ENCODE peak calls at places on chromosomes 3 and 15, in six cellular contexts. F is stimulated activated CD4-positive, alpha-beta T cell treated with anti-CD3 and anti-CD28 coated beads, Interleukin-15, amount 100 ng/mL, for 1 hour; Z is activated T-cell treated with anti-CD3 and anti-CD28 coated beads, Interleukin-2, amount 50 U/mL, for 1 hour; X is activated effector memory CD4-positive, alpha-beta T cell treated with Interleukin-2 at 50 U/mL for 16 hours; M is IMR-90; W is NCI-H2081. T is an unnamed sample.

GRCh38 chr3:79367066-79367465 is 400.7 kb downstream of the ROBO1 start:
- DNase-seq in Z (no peak), X (no peak), F (no peak), M (peak), W (no peak), T (peak)

GRCh38 chr3:143207338-143207961 is 87.9 kb downstream of the CHST2 start:
- DNase-seq in X (no peak), F (no peak), M (peak), Z (no peak), W (no peak), T (peak)

GRCh38 chr3:134294302-134294925 is 43.8 kb upstream of the RYK start:
- DNase-seq in W (no peak), F (no peak), M (no peak), X (peak), Z (no peak), T (no peak)

GRCh38 chr3:53846134-53846850 is at the start of the genes CHDH and IL17RB:
- DNase-seq in X (no peak), Z (no peak), M (no peak), W (peak), F (no peak), T (peak)

GRCh38 chr3:78804251-78805037 is 963.4 kb downstream of the ROBO1 start:
- DNase-seq in W (no peak), X (no peak), M (peak), F (no peak), Z (no peak), T (peak)

GRCh38 chr15:66827039-66827697 is 125.1 kb downstream of the SMAD6 start:
- DNase-seq in M (no peak), F (no peak), W (no peak), X (no peak), Z (no peak), T (no peak)

GRCh38 chr15:93703092-93703785 is 528.1 kb upstream of the MCTP2 start:
- DNase-seq in Z (no peak), W (peak), M (no peak), F (no peak), X (no peak), T (no peak)

GRCh38 chr3:29408676-29409075 is 127.8 kb downstream of the RBMS3 start:
- DNase-seq in W (no peak), M (no peak), Z (no peak), X (no peak), F (no peak), T (no peak)

GRCh38 chr15:76258460-76258859 is 52.8 kb downstream of the ETFA start:
- DNase-seq in M (no peak), F (no peak), W (peak), X (no peak), Z (no peak), T (no peak)

GRCh38 chr3:196624907-196625306 is 14.6 kb upstream of the NRROS start:
- DNase-seq in F (no peak), W (no peak), M (no peak), Z (no peak), X (no peak), T (no peak)

GRCh38 chr15:73273181-73274002 is 95.4 kb downstream of the HCN4 start:
- DNase-seq in X (peak), W (peak), M (peak), Z (peak), F (peak), T (peak)

GRCh38 chr3:13547591-13548371 is 1.1 kb upstream of the FBLN2 start:
- DNase-seq in W (no peak), X (no peak), F (no peak), Z (no peak), M (no peak), T (no peak)

GRCh38 chr15:94126999-94127398 is 104.4 kb upstream of the MCTP2 start:
- DNase-seq in Z (no peak), F (no peak), M (no peak), W (no peak), X (no peak), T (no peak)

GRCh38 chr3:193149998-193150397 is 91.0 kb upstream of the PLAAT1 start:
- DNase-seq in Z (no peak), F (no peak), M (no peak), W (no peak), X (no peak), T (no peak)

GRCh38 chr15:32053717-32054116 is 23.4 kb downstream of the CHRNA7 start:
- DNase-seq in Z (no peak), W (peak), F (no peak), X (no peak), M (no peak), T (no peak)

GRCh38 chr3:10173095-10173925 is 8.6 kb downstream of the IRAK2 start:
- DNase-seq in F (no peak), Z (no peak), W (no peak), X (no peak), M (peak), T (no peak)

GRCh38 chr3:8416965-8417364 is 84.7 kb upstream of the LMCD1 start:
- DNase-seq in F (no peak), W (no peak), M (peak), X (no peak), Z (no peak), T (peak)

GRCh38 chr15:77588126-77588525 is 44.6 kb downstream of the LINGO1 start:
- DNase-seq in X (no peak), Z (no peak), F (no peak), M (no peak), W (no peak), T (no peak)

GRCh38 chr15:93987068-93987467 is 244.3 kb upstream of the MCTP2 start:
- DNase-seq in M (no peak), W (no peak), Z (no peak), F (no peak), X (peak), T (no peak)

GRCh38 chr15:68560501-68561113 is 18.2 kb upstream of the CORO2B start:
- DNase-seq in X (no peak), W (no peak), M (no peak), Z (no peak), F (no peak), T (no peak)

GRCh38 chr3:186596568-186597287 is 16.1 kb upstream of the AHSG start:
- DNase-seq in W (no peak), F (no peak), M (peak), Z (no peak), X (no peak), T (no peak)

GRCh38 chr3:50604628-50605588 is 6.7 kb downstream of the CISH start:
- DNase-seq in W (no peak), Z (no peak), X (no peak), F (no peak), M (no peak), T (no peak)

GRCh38 chr15:48696627-48697312 is 51.3 kb upstream of the FBN1 start:
- DNase-seq in X (no peak), W (no peak), F (no peak), M (peak), Z (no peak), T (no peak)

GRCh38 chr3:1979961-1980615 is 118.6 kb upstream of the CNTN4 start:
- DNase-seq in M (no peak), F (no peak), X (no peak), W (no peak), Z (no peak), T (no peak)

GRCh38 chr15:94164202-94164807 is 67.1 kb upstream of the MCTP2 start:
- DNase-seq in W (peak), M (peak), Z (peak), F (peak), X (peak), T (peak)

GRCh38 chr3:36258381-36258780 is 121.9 kb upstream of the STAC start:
- DNase-seq in M (no peak), F (no peak), W (no peak), Z (no peak), X (no peak), T (peak)

GRCh38 chr15:39855400-39855799 is 64.7 kb downstream of the GPR176 start:
- DNase-seq in Z (no peak), W (no peak), X (no peak), M (peak), F (no peak), T (no peak)

GRCh38 chr3:126399348-126399730 is 4.6 kb downstream of the CFAP100 start:
- DNase-seq in M (no peak), X (no peak), F (no peak), Z (no peak), W (no peak), T (no peak)

GRCh38 chr3:178043084-178043483 is 493.2 kb upstream of the KCNMB2 start:
- DNase-seq in M (no peak), X (no peak), W (no peak), Z (no peak), F (no peak), T (no peak)

GRCh38 chr15:24772709-24773373 is 97.3 kb downstream of the NPAP1 start:
- DNase-seq in F (peak), M (peak), W (peak), X (peak), Z (peak), T (peak)

GRCh38 chr3:77467702-77468407 is 428.0 kb downstream of the ROBO2 start:
- DNase-seq in M (no peak), X (no peak), W (peak), Z (no peak), F (no peak), T (no peak)

GRCh38 chr3:190862209-190863118 is at the start of gene GMNC:
- DNase-seq in F (peak), W (peak), X (no peak), M (peak), Z (peak), T (peak)

GRCh38 chr3:186901135-186901734 is 29.1 kb upstream of the ST6GAL1 start:
- DNase-seq in Z (no peak), F (no peak), X (no peak), W (no peak), M (no peak), T (peak)

GRCh38 chr3:187920871-187921270 is 175.6 kb upstream of the BCL6 start:
- DNase-seq in Z (no peak), X (no peak), F (no peak), W (no peak), M (peak), T (no peak)

GRCh38 chr15:90816401-90817116 is 51.8 kb upstream of the FURIN start:
- DNase-seq in F (no peak), X (no peak), Z (no peak), M (no peak), W (no peak), T (no peak)

GRCh38 chr15:101617390-101617965 is 34.7 kb downstream of the TM2D3 start:
- DNase-seq in W (no peak), M (no peak), X (no peak), Z (no peak), F (no peak), T (no peak)

GRCh38 chr3:102394517-102394916 is 40.3 kb upstream of the ZPLD1 start:
- DNase-seq in W (no peak), F (no peak), Z (no peak), M (no peak), X (no peak), T (no peak)

GRCh38 chr15:56353119-56353518 is 12.1 kb upstream of the TEX9 start:
- DNase-seq in Z (no peak), F (no peak), W (no peak), X (no peak), M (no peak), T (no peak)